ENCODE peak calls at places on chromosomes 16 and 17, in six cellular contexts. A, K, L, J, B and E are unnamed samples.

GRCh38 chr16:67030221-67030962 is 1.4 kb downstream of the CBFB start:
- DNase-seq in K (no peak), L (no peak), J (peak), A (no peak), B (peak), E (no peak)

GRCh38 chr16:2243031-2243528 is 6.8 kb downstream of the DNASE1L2 start:
- DNase-seq in J (no peak), B (no peak), A (no peak), K (peak), L (no peak), E (no peak)

GRCh38 chr16:7331997-7332396 is 648 bp upstream of the RBFOX1 start:
- DNase-seq in K (no peak), L (no peak), J (no peak), B (no peak), A (no peak), E (no peak)

GRCh38 chr16:12881182-12881581 is 20.2 kb upstream of the SHISA9 start:
- DNase-seq in B (no peak), J (no peak), L (no peak), A (no peak), K (no peak), E (no peak)

GRCh38 chr16:55494994-55495421 is 13.9 kb upstream of the LPCAT2 start:
- DNase-seq in K (no peak), A (peak), B (peak), L (no peak), J (peak), E (peak)

GRCh38 chr16:68835970-68836369 is 7.4 kb upstream of the TANGO6 start:
- DNase-seq in A (no peak), K (no peak), L (no peak), J (no peak), B (no peak), E (no peak)

GRCh38 chr17:57438031-57438731 is 181.9 kb downstream of the MSI2 start:
- DNase-seq in L (no peak), J (no peak), B (no peak), K (no peak), A (no peak), E (no peak)

GRCh38 chr16:74896389-74897370 is 88.2 kb downstream of the WDR59 start:
- DNase-seq in A (no peak), J (peak), L (no peak), B (no peak), K (peak), E (no peak)

GRCh38 chr17:50953831-50954601 is 87.9 kb upstream of the TOB1 start:
- DNase-seq in K (no peak), L (peak), J (peak), B (peak), A (no peak), E (peak)

GRCh38 chr16:27890006-27890405 is 173.5 kb downstream of the GSG1L start:
- DNase-seq in L (no peak), B (no peak), J (no peak), A (no peak), K (no peak), E (no peak)

GRCh38 chr17:49926886-49927285 is 42.1 kb upstream of the DLX4 start:
- DNase-seq in J (peak), B (no peak), K (no peak), A (no peak), L (no peak), E (no peak)

GRCh38 chr17:31488264-31488981 is 96.9 kb downstream of the RAB11FIP4 start:
- DNase-seq in L (no peak), A (peak), K (no peak), B (peak), J (no peak), E (no peak)

GRCh38 chr17:56845934-56846333 is 12.0 kb downstream of the DGKE start:
- DNase-seq in A (no peak), K (no peak), J (no peak), B (no peak), L (no peak), E (no peak)

GRCh38 chr17:50781167-50781566 is 13.8 kb upstream of the ANKRD40CL start:
- DNase-seq in B (no peak), K (no peak), L (no peak), A (no peak), J (no peak), E (no peak)

GRCh38 chr17:63039899-63040602 is 74.0 kb downstream of the TANC2 start:
- DNase-seq in B (no peak), A (no peak), L (no peak), J (no peak), K (peak), E (no peak)

GRCh38 chr17:57876023-57876865 is 26.4 kb upstream of the MRPS23 start:
- DNase-seq in K (no peak), J (no peak), B (no peak), A (no peak), L (no peak), E (no peak)

GRCh38 chr16:138049-138417 is 440 bp downstream of the NPRL3 start:
- DNase-seq in A (no peak), L (no peak), K (peak), J (no peak), B (peak), E (no peak)

GRCh38 chr16:1613728-1614225 is 1.6 kb downstream of the CRAMP1 start:
- DNase-seq in L (no peak), A (peak), B (peak), K (no peak), J (no peak), E (no peak)

GRCh38 chr16:85557976-85558589 is 55.0 kb upstream of the GSE1 start:
- DNase-seq in A (peak), L (no peak), J (no peak), B (no peak), K (no peak), E (no peak)
- TF ChIP-seq POLR2A in A (no peak), L (no peak), J (no peak), B (no peak), K (no peak), E (no peak)

DNA sequence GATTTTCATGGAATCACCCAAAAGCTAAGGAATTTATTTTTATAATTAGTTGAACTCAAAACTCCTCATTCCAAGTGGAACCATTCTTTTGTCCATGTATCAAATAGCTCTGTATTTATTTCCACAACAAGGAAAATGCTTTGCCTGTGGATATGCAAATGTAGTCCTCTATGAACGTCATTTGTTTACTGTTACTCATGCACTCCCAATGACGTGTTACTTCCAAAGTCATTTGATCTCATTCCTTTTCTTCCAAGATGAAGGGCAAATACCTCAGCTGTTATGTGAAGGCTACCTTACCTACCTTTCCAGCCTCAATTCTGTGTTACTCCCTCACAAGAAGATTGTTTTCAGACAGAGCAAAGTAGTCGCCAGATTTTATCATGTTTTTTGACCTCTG is 83.7 kb downstream of the ITFG1 start:
- DNase-seq in K (no peak), A (no peak), B (no peak), J (no peak), L (no peak), E (no peak)
- H3K4me3 ChIP-seq in K (no peak), A (no peak), B (no peak), J (no peak), L (no peak), E (no peak)

GRCh38 chr17:19242926-19243325 is 5.8 kb downstream of the EPN2 start:
- DNase-seq in L (no peak), B (no peak), K (no peak), A (no peak), J (no peak), E (no peak)
- TF ChIP-seq POLR2A in L (no peak), B (no peak), K (no peak), A (no peak), J (no peak), E (no peak)

GRCh38 chr17:77285594-77286390 is 145.0 kb downstream of the SEC14L1 start:
- DNase-seq in A (peak), L (no peak), B (no peak), J (peak), K (peak), E (peak)

GRCh38 chr17:77286641-77287431 is 146.1 kb downstream of the SEC14L1 start:
- DNase-seq in L (no peak), K (peak), B (no peak), J (peak), A (peak), E (peak)

GRCh38 chr17:77288115-77288619 is 147.4 kb downstream of the SEC14L1 start:
- DNase-seq in L (no peak), B (no peak), J (no peak), A (no peak), K (no peak), E (no peak)

GRCh38 chr17:77286391-77286640 is 145.5 kb downstream of the SEC14L1 start:
- DNase-seq in J (no peak), B (no peak), A (no peak), L (no peak), K (no peak), E (no peak)

GRCh38 chr17:77287432-77288068 is 146.8 kb downstream of the SEC14L1 start:
- DNase-seq in L (no peak), B (no peak), J (peak), A (peak), K (peak), E (no peak)
- H3K4me3 ChIP-seq in L (no peak), B (no peak), J (no peak), A (no peak), K (peak), E (no peak)

GRCh38 chr17:42670199-42670924 is 6.4 kb downstream of the PLEKHH3 start:
- DNase-seq in J (no peak), K (no peak), B (peak), L (no peak), A (no peak), E (no peak)

GRCh38 chr17:42669705-42670198 is 7.0 kb downstream of the PLEKHH3 start:
- DNase-seq in A (no peak), K (no peak), B (no peak), J (no peak), L (no peak), E (no peak)

GRCh38 chr17:42665581-42666001 is 6.5 kb downstream of the TUBG2 start:
- DNase-seq in L (no peak), B (no peak), J (no peak), A (no peak), K (no peak), E (no peak)

GRCh38 chr17:42670925-42671657 is 5.7 kb downstream of the PLEKHH3 start:
- DNase-seq in L (no peak), A (no peak), J (no peak), K (no peak), B (peak), E (no peak)

GRCh38 chr17:42667088-42667951 is 8.2 kb downstream of the TUBG2 start:
- DNase-seq in L (no peak), K (peak), J (peak), B (no peak), A (peak), E (no peak)
- TF ChIP-seq POLR2A in L (no peak), K (no peak), J (no peak), B (no peak), A (no peak), E (no peak)

GRCh38 chr16:46789075-46789474 is 40.9 kb upstream of the MYLK3 start:
- DNase-seq in K (no peak), L (no peak), A (no peak), B (no peak), J (no peak), E (no peak)
- H3K4me3 ChIP-seq in K (no peak), L (no peak), A (no peak), B (no peak), J (no peak), E (no peak)

GRCh38 chr17:82097187-82097918 is 683 bp downstream of the FASN start:
- DNase-seq in A (peak), K (peak), B (peak), J (no peak), L (no peak), E (no peak)
- TF ChIP-seq POLR2A in A (no peak), K (peak), B (no peak), J (peak), L (no peak), E (no peak)